ENCODE peak calls at places on chromosomes 12 and 14, in eight cellular contexts. N is effector memory CD4-positive, alpha-beta T cell; X is activated effector memory CD4-positive, alpha-beta T cell treated with Interleukin-2 at 50 U/mL for 16 hours; G is lung microvascular endothelial cell; R is C1 segment of cervical spinal cord; Z is A549; T is left ventricle myocardium inferior; U is endothelial cell. S is an unnamed sample.
A peak's percentile ranks its signal among the peaks of the same experiment; 100 is the strongest.

GRCh38 chr12:107319536-107320030 is 226.2 kb upstream of the CRY1 start:
- DNase-seq in R (no peak), N (no peak), Z (no peak), T (no peak), G (peak; percentile 25), X (peak; percentile 25), U (peak; percentile 5), S (no peak)

GRCh38 chr14:34461334-34462131 is 507 bp downstream of the SPTSSA start:
- DNase-seq in G (peak; percentile 52), R (peak; percentile 32), T (peak; percentile 47), Z (peak; percentile 73), X (no peak), N (no peak), U (peak; percentile 50), S (peak; percentile 73)

GRCh38 chr14:75459099-75459741 is 31.4 kb downstream of the JDP2 start:
- DNase-seq in G (no peak), T (peak; percentile 62), Z (peak; percentile 19), N (no peak), R (no peak), U (no peak), X (no peak), S (no peak)

GRCh38 chr14:99036594-99037293 is 235.3 kb downstream of the BCL11B start:
- DNase-seq in Z (no peak), N (no peak), X (no peak), R (no peak), T (peak; percentile 30), U (no peak), G (no peak), S (no peak)

GRCh38 chr14:71467419-71467818 is 464.8 kb upstream of the RGS6 start:
- DNase-seq in G (no peak), Z (no peak), X (no peak), T (no peak), U (no peak), R (no peak), N (no peak), S (no peak)

GRCh38 chr12:47833591-47834012 is 13.9 kb upstream of the HDAC7 start:
- DNase-seq in R (no peak), X (no peak), Z (no peak), G (no peak), T (no peak), N (no peak), U (no peak), S (no peak)

GRCh38 chr12:88650715-88651114 is 70.4 kb upstream of the KITLG start:
- DNase-seq in U (no peak), R (no peak), X (no peak), T (no peak), N (no peak), Z (peak; percentile 12), G (no peak), S (no peak)

GRCh38 chr14:64788706-64789105 is 84.5 kb downstream of the PLEKHG3 start:
- DNase-seq in U (no peak), N (no peak), G (peak; percentile 77), Z (peak; percentile 62), X (no peak), R (no peak), T (no peak), S (no peak)

GRCh38 chr12:110316861-110317260 is 35.8 kb downstream of the ATP2A2 start:
- DNase-seq in X (no peak), U (no peak), Z (no peak), T (no peak), R (no peak), N (no peak), G (no peak), S (no peak)